ENCODE peak calls at places on chromosomes 13 and 19, in five cellular contexts. U is colonic mucosa; Z is activated naive CD8-positive, alpha-beta T cell treated with anti-CD3 and anti-CD28 coated beads, Interleukin-2, amount 10 ng/mL, durations not matched to agents 7 days and 5 days; W is COR-L47; O is GM04503. C is an unnamed sample.

GRCh38 chr13:47298506-47298905 is 401.7 kb upstream of the HTR2A start:
- DNase-seq in O (no peak), W (no peak), U (no peak), Z (no peak), C (no peak)

GRCh38 chr13:54486421-54487166 is 1458.0 kb downstream of the OLFM4 start:
- DNase-seq in U (no peak), O (no peak), Z (no peak), W (no peak), C (no peak)

GRCh38 chr13:114155923-114156883 is 22.9 kb upstream of the CFAP97D2 start:
- DNase-seq in W (no peak), Z (no peak), O (no peak), U (no peak), C (no peak)

GRCh38 chr19:18131841-18132596 is 20.9 kb upstream of the PIK3R2 start:
- DNase-seq in Z (no peak), U (no peak), W (no peak), O (no peak), C (no peak)

GRCh38 chr19:46919324-46919723 is 58.5 kb downstream of the ARHGAP35 start:
- DNase-seq in U (no peak), O (no peak), W (no peak), Z (no peak), C (no peak)

GRCh38 chr19:32287811-32288227 is 57.6 kb upstream of the ZNF507 start:
- DNase-seq in Z (peak), U (peak), O (peak), W (no peak), C (peak)

GRCh38 chr19:45999653-46000121 is 4.4 kb downstream of the CCDC61 start:
- DNase-seq in U (no peak), W (no peak), Z (no peak), O (no peak), C (peak)

GRCh38 chr19:2188708-2189385 is 25.1 kb downstream of the DOT1L start:
- DNase-seq in Z (no peak), U (no peak), W (no peak), O (no peak), C (no peak)

GRCh38 chr19:55086730-55087541 is 11.3 kb downstream of the EPS8L1 start:
- DNase-seq in O (peak), Z (peak), W (peak), U (peak), C (peak)

GRCh38 chr13:43303040-43303729 is 279.8 kb downstream of the DNAJC15 start:
- DNase-seq in Z (no peak), O (no peak), W (peak), U (peak), C (peak)

GRCh38 chr13:59408738-59409137 is 755.0 kb downstream of the DIAPH3 start:
- DNase-seq in Z (no peak), O (no peak), U (no peak), W (peak), C (peak)

GRCh38 chr19:31505596-31505910 is 156.3 kb upstream of the TSHZ3 start:
- DNase-seq in W (no peak), O (no peak), U (no peak), Z (no peak), C (no peak)

GRCh38 chr13:21458457-21458815 is 667 bp downstream of the ZDHHC20 start:
- DNase-seq in W (peak), U (peak), Z (peak), O (no peak), C (peak)

GRCh38 chr13:19067767-19068166 is 113.9 kb downstream of the TUBA3C start:
- DNase-seq in U (no peak), O (no peak), W (no peak), Z (no peak), C (no peak)

GRCh38 chr13:19860884-19861655 is 2.4 kb downstream of the ZMYM5 start:
- DNase-seq in Z (peak), O (peak), W (no peak), U (no peak), C (no peak)

GRCh38 chr19:3680939-3681338 is 19.3 kb downstream of the PIP5K1C start:
- DNase-seq in O (no peak), W (no peak), U (no peak), Z (no peak), C (no peak)

GRCh38 chr13:49348748-49349147 is 95.1 kb downstream of the CAB39L start:
- DNase-seq in U (no peak), Z (no peak), O (no peak), W (no peak), C (no peak)

GRCh38 chr13:44231786-44232516 is 141.7 kb upstream of the SERP2 start:
- DNase-seq in Z (no peak), U (peak), W (no peak), O (peak), C (peak)

GRCh38 chr13:47039106-47039505 is 142.3 kb upstream of the HTR2A start:
- DNase-seq in Z (no peak), U (no peak), O (peak), W (no peak), C (no peak)

GRCh38 chr19:50314724-50315700 is 14.2 kb downstream of the KCNC3 start:
- DNase-seq in U (no peak), Z (no peak), W (no peak), O (no peak), C (peak)

GRCh38 chr19:49297403-49297802 is 27.6 kb downstream of the SLC6A16 start:
- DNase-seq in U (no peak), O (no peak), Z (no peak), W (no peak), C (no peak)

GRCh38 chr13:113407531-113408393 is 43.8 kb upstream of the GRTP1 start:
- DNase-seq in U (no peak), O (no peak), W (no peak), Z (no peak), C (no peak)

GRCh38 chr13:106163426-106163825 is 372.0 kb downstream of the EFNB2 start:
- DNase-seq in Z (no peak), W (no peak), O (no peak), U (no peak), C (no peak)

GRCh38 chr13:93227906-93228801 is 1.5 kb downstream of the GPC6 start:
- DNase-seq in Z (no peak), U (peak), O (peak), W (peak), C (peak)

GRCh38 chr13:33194820-33195692 is 90.5 kb downstream of the STARD13 start:
- DNase-seq in O (peak), Z (no peak), U (no peak), W (peak), C (no peak)

GRCh38 chr19:34241513-34242337 is 12.6 kb upstream of the GARRE1 start:
- DNase-seq in O (no peak), W (peak), Z (no peak), U (peak), C (peak)

GRCh38 chr19:49767380-49767779 is 579 bp downstream of the AP2A1 start:
- DNase-seq in Z (no peak), W (no peak), U (no peak), O (no peak), C (no peak)

GRCh38 chr19:29504454-29504853 is 21.3 kb upstream of the VSTM2B start:
- DNase-seq in O (no peak), Z (no peak), W (no peak), U (no peak), C (no peak)

GRCh38 chr19:55913643-55914268 is 18.4 kb downstream of the NLRP13 start:
- DNase-seq in O (no peak), Z (no peak), W (no peak), U (no peak), C (no peak)

GRCh38 chr19:37950471-37951175 is 43.6 kb downstream of the SIPA1L3 start:
- DNase-seq in O (no peak), Z (no peak), W (no peak), U (no peak), C (no peak)

GRCh38 chr13:51111174-51111573 is at the start of gene C13orf42:
- DNase-seq in O (no peak), Z (no peak), U (no peak), W (no peak), C (no peak)

GRCh38 chr13:22061806-22062391 is 391.0 kb downstream of the FGF9 start:
- DNase-seq in U (no peak), W (no peak), O (no peak), Z (peak), C (no peak)

GRCh38 chr13:93953856-93954255 is 525.6 kb downstream of the DCT start:
- DNase-seq in Z (no peak), W (no peak), U (no peak), O (no peak), C (no peak)

GRCh38 chr19:41951686-41952172 is 7.4 kb downstream of the RABAC1 start:
- DNase-seq in U (peak), Z (peak), O (no peak), W (peak), C (peak)

GRCh38 chr13:33312150-33312908 is 26.8 kb upstream of the STARD13 start:
- DNase-seq in O (no peak), U (no peak), W (no peak), Z (no peak), C (no peak)